ENCODE peak calls at places on chromosomes 2 and 18, in four cellular contexts. One of them, this sample, is unnamed.

GRCh38 chr2:234661849-234662248 is 165.0 kb upstream of the ARL4C start:
- DNase-seq in NCI-H460: no peak
- DNase-seq in NCI-H345: no peak
- DNase-seq in anterior cingulate cortex: no peak
- DNase-seq in this sample: no peak

GRCh38 chr2:163173591-163173990 is 335.0 kb upstream of the KCNH7 start:
- DNase-seq in NCI-H460: no peak
- DNase-seq in NCI-H345: no peak
- DNase-seq in anterior cingulate cortex: no peak
- DNase-seq in this sample: no peak

GRCh38 chr2:120820885-120821279 is 85.2 kb downstream of the GLI2 start:
- DNase-seq in NCI-H460: no peak
- DNase-seq in NCI-H345: no peak
- DNase-seq in anterior cingulate cortex: no peak
- DNase-seq in this sample: peak

GRCh38 chr2:218282173-218282991 is 9.9 kb downstream of the TMBIM1 start:
- DNase-seq in NCI-H460: no peak
- DNase-seq in NCI-H345: no peak
- DNase-seq in anterior cingulate cortex: peak
- DNase-seq in this sample: no peak

GRCh38 chr18:26656401-26656943 is 108.1 kb upstream of the KCTD1 start:
- DNase-seq in NCI-H460: no peak
- DNase-seq in NCI-H345: no peak
- DNase-seq in anterior cingulate cortex: peak
- DNase-seq in this sample: no peak

GRCh38 chr18:9146224-9146623 is 9.6 kb downstream of the ANKRD12 start:
- DNase-seq in NCI-H460: no peak
- DNase-seq in NCI-H345: no peak
- DNase-seq in anterior cingulate cortex: no peak
- DNase-seq in this sample: no peak

GRCh38 chr18:38459595-38459994 is 894.0 kb upstream of the CELF4 start:
- DNase-seq in NCI-H460: no peak
- DNase-seq in NCI-H345: no peak
- DNase-seq in anterior cingulate cortex: no peak
- DNase-seq in this sample: no peak

GRCh38 chr2:16664052-16664731 is 1.4 kb downstream of the CYRIA start:
- DNase-seq in NCI-H460: no peak
- DNase-seq in NCI-H345: peak
- DNase-seq in anterior cingulate cortex: peak
- DNase-seq in this sample: no peak

GRCh38 chr18:22695674-22696073 is 237.5 kb upstream of the RBBP8 start:
- DNase-seq in NCI-H460: no peak
- DNase-seq in NCI-H345: no peak
- DNase-seq in anterior cingulate cortex: no peak
- DNase-seq in this sample: no peak

GRCh38 chr18:13823707-13824395 is at the start of gene MC5R:
- DNase-seq in NCI-H460: peak
- DNase-seq in NCI-H345: peak
- DNase-seq in anterior cingulate cortex: peak
- DNase-seq in this sample: peak

GRCh38 chr2:39018633-39019032 is 102.2 kb downstream of the SOS1 start:
- DNase-seq in NCI-H460: no peak
- DNase-seq in NCI-H345: no peak
- DNase-seq in anterior cingulate cortex: no peak
- DNase-seq in this sample: no peak

GRCh38 chr2:65742977-65743376 is 310.6 kb upstream of the SPRED2 start:
- DNase-seq in NCI-H460: no peak
- DNase-seq in NCI-H345: no peak
- DNase-seq in anterior cingulate cortex: no peak
- DNase-seq in this sample: no peak

GRCh38 chr2:59383473-59383872 is 1142.3 kb upstream of the FANCL start:
- DNase-seq in NCI-H460: no peak
- DNase-seq in NCI-H345: peak
- DNase-seq in anterior cingulate cortex: no peak
- DNase-seq in this sample: no peak

GRCh38 chr2:9972621-9973445 is 21.3 kb downstream of the GRHL1 start:
- DNase-seq in NCI-H460: no peak
- DNase-seq in NCI-H345: no peak
- DNase-seq in anterior cingulate cortex: no peak
- DNase-seq in this sample: peak

GRCh38 chr2:86035371-86035882 is 70.3 kb downstream of the POLR1A start:
- DNase-seq in NCI-H460: no peak
- DNase-seq in NCI-H345: no peak
- DNase-seq in anterior cingulate cortex: no peak
- DNase-seq in this sample: no peak

GRCh38 chr2:85601771-85602475 is 575 bp downstream of the TMEM150A start:
- DNase-seq in NCI-H460: no peak
- DNase-seq in NCI-H345: no peak
- DNase-seq in anterior cingulate cortex: peak
- DNase-seq in this sample: peak

GRCh38 chr2:25041307-25041927 is 459 bp upstream of the EFR3B start:
- DNase-seq in NCI-H460: peak
- DNase-seq in NCI-H345: peak
- DNase-seq in anterior cingulate cortex: peak
- DNase-seq in this sample: peak

This sample was measured in iPS-NIHi11.